ENCODE peak calls at places on chromosomes 5 and 9, in seven cellular contexts. One of them, this sample, is unnamed.

GRCh38 chr5:31347558-31347905 is 154.0 kb downstream of the CDH6 start:
- DNase-seq in neural progenitor cell: no peak
- DNase-seq in stimulated activated naive B cell treated with anti-CD40 and anti-IgM and Interleukin-4, amounts not matched to agents 10 μg/mL and 1 μg/mL and 100 μg/mL, for 72 hours: no peak
- DNase-seq in stimulated activated CD4-positive, alpha-beta T cell treated with anti-CD3 and anti-CD28 coated beads, Interleukin-2, amount 100 ng/mL, for 48 hours: no peak
- DNase-seq in M059J: peak; percentile 42
- DNase-seq in hippocampal formation: no peak
- DNase-seq in DMS79 treated with DMSO at 0.1 percent for 48 hours: no peak
- DNase-seq in this sample: no peak

GRCh38 chr5:143187495-143187894 is 216.0 kb downstream of the NR3C1 start:
- DNase-seq in neural progenitor cell: no peak
- DNase-seq in hippocampal formation: no peak
- DNase-seq in stimulated activated CD4-positive, alpha-beta T cell treated with anti-CD3 and anti-CD28 coated beads, Interleukin-2, amount 100 ng/mL, for 48 hours: no peak
- DNase-seq in DMS79 treated with DMSO at 0.1 percent for 48 hours: no peak
- DNase-seq in M059J: peak; percentile 57
- DNase-seq in stimulated activated naive B cell treated with anti-CD40 and anti-IgM and Interleukin-4, amounts not matched to agents 10 μg/mL and 1 μg/mL and 100 μg/mL, for 72 hours: no peak
- DNase-seq in this sample: no peak

GRCh38 chr9:2955616-2956015 is 111.7 kb upstream of the PUM3 start:
- DNase-seq in stimulated activated CD4-positive, alpha-beta T cell treated with anti-CD3 and anti-CD28 coated beads, Interleukin-2, amount 100 ng/mL, for 48 hours: no peak
- DNase-seq in hippocampal formation: no peak
- DNase-seq in neural progenitor cell: no peak
- DNase-seq in M059J: no peak
- DNase-seq in DMS79 treated with DMSO at 0.1 percent for 48 hours: no peak
- DNase-seq in stimulated activated naive B cell treated with anti-CD40 and anti-IgM and Interleukin-4, amounts not matched to agents 10 μg/mL and 1 μg/mL and 100 μg/mL, for 72 hours: no peak
- DNase-seq in this sample: no peak

GRCh38 chr5:90022711-90023053 is 386.9 kb downstream of the CETN3 start:
- DNase-seq in M059J: no peak
- DNase-seq in DMS79 treated with DMSO at 0.1 percent for 48 hours: no peak
- DNase-seq in neural progenitor cell: no peak
- DNase-seq in stimulated activated CD4-positive, alpha-beta T cell treated with anti-CD3 and anti-CD28 coated beads, Interleukin-2, amount 100 ng/mL, for 48 hours: no peak
- DNase-seq in stimulated activated naive B cell treated with anti-CD40 and anti-IgM and Interleukin-4, amounts not matched to agents 10 μg/mL and 1 μg/mL and 100 μg/mL, for 72 hours: no peak
- DNase-seq in hippocampal formation: no peak
- DNase-seq in this sample: no peak

GRCh38 chr9:89549031-89549644 is 51.2 kb upstream of the SEMA4D start:
- DNase-seq in DMS79 treated with DMSO at 0.1 percent for 48 hours: peak; percentile 24
- DNase-seq in neural progenitor cell: peak; percentile 77
- DNase-seq in hippocampal formation: peak; percentile 69
- DNase-seq in stimulated activated CD4-positive, alpha-beta T cell treated with anti-CD3 and anti-CD28 coated beads, Interleukin-2, amount 100 ng/mL, for 48 hours: peak; percentile 89
- DNase-seq in stimulated activated naive B cell treated with anti-CD40 and anti-IgM and Interleukin-4, amounts not matched to agents 10 μg/mL and 1 μg/mL and 100 μg/mL, for 72 hours: peak; percentile 72
- DNase-seq in M059J: peak; percentile 69
- DNase-seq in this sample: peak; percentile 28

GRCh38 chr9:135456436-135457104 is 23.0 kb upstream of the PPP1R26 start:
- DNase-seq in hippocampal formation: no peak
- DNase-seq in stimulated activated naive B cell treated with anti-CD40 and anti-IgM and Interleukin-4, amounts not matched to agents 10 μg/mL and 1 μg/mL and 100 μg/mL, for 72 hours: no peak
- DNase-seq in DMS79 treated with DMSO at 0.1 percent for 48 hours: peak; percentile 33
- DNase-seq in neural progenitor cell: no peak
- DNase-seq in stimulated activated CD4-positive, alpha-beta T cell treated with anti-CD3 and anti-CD28 coated beads, Interleukin-2, amount 100 ng/mL, for 48 hours: no peak
- DNase-seq in M059J: no peak
- DNase-seq in this sample: no peak

GRCh38 chr5:125485003-125485641 is 738.7 kb upstream of the ZNF608 start:
- DNase-seq in stimulated activated naive B cell treated with anti-CD40 and anti-IgM and Interleukin-4, amounts not matched to agents 10 μg/mL and 1 μg/mL and 100 μg/mL, for 72 hours: no peak
- DNase-seq in M059J: peak; percentile 99
- DNase-seq in stimulated activated CD4-positive, alpha-beta T cell treated with anti-CD3 and anti-CD28 coated beads, Interleukin-2, amount 100 ng/mL, for 48 hours: no peak
- DNase-seq in DMS79 treated with DMSO at 0.1 percent for 48 hours: peak; percentile 98
- DNase-seq in neural progenitor cell: peak; percentile 46
- DNase-seq in hippocampal formation: peak; percentile 51
- DNase-seq in this sample: peak; percentile 90

GRCh38 chr9:136302527-136302926 is 1.4 kb downstream of the CCDC187 start:
- DNase-seq in stimulated activated CD4-positive, alpha-beta T cell treated with anti-CD3 and anti-CD28 coated beads, Interleukin-2, amount 100 ng/mL, for 48 hours: no peak
- DNase-seq in hippocampal formation: no peak
- DNase-seq in DMS79 treated with DMSO at 0.1 percent for 48 hours: no peak
- DNase-seq in stimulated activated naive B cell treated with anti-CD40 and anti-IgM and Interleukin-4, amounts not matched to agents 10 μg/mL and 1 μg/mL and 100 μg/mL, for 72 hours: no peak
- DNase-seq in neural progenitor cell: no peak
- DNase-seq in M059J: no peak
- DNase-seq in this sample: no peak

GRCh38 chr5:178677429-178677828 is 50.6 kb upstream of the CLK4 start:
- DNase-seq in DMS79 treated with DMSO at 0.1 percent for 48 hours: no peak
- DNase-seq in stimulated activated naive B cell treated with anti-CD40 and anti-IgM and Interleukin-4, amounts not matched to agents 10 μg/mL and 1 μg/mL and 100 μg/mL, for 72 hours: no peak
- DNase-seq in hippocampal formation: no peak
- DNase-seq in neural progenitor cell: no peak
- DNase-seq in stimulated activated CD4-positive, alpha-beta T cell treated with anti-CD3 and anti-CD28 coated beads, Interleukin-2, amount 100 ng/mL, for 48 hours: no peak
- DNase-seq in M059J: peak; percentile 14
- DNase-seq in this sample: no peak

GRCh38 chr9:114397219-114397847 is 9.6 kb upstream of the AKNA start:
- DNase-seq in neural progenitor cell: no peak
- DNase-seq in M059J: no peak
- DNase-seq in stimulated activated CD4-positive, alpha-beta T cell treated with anti-CD3 and anti-CD28 coated beads, Interleukin-2, amount 100 ng/mL, for 48 hours: no peak
- DNase-seq in DMS79 treated with DMSO at 0.1 percent for 48 hours: no peak
- DNase-seq in stimulated activated naive B cell treated with anti-CD40 and anti-IgM and Interleukin-4, amounts not matched to agents 10 μg/mL and 1 μg/mL and 100 μg/mL, for 72 hours: no peak
- DNase-seq in hippocampal formation: no peak
- DNase-seq in this sample: no peak

GRCh38 chr5:149656576-149657182 is 73.4 kb upstream of the PPARGC1B start:
- DNase-seq in stimulated activated naive B cell treated with anti-CD40 and anti-IgM and Interleukin-4, amounts not matched to agents 10 μg/mL and 1 μg/mL and 100 μg/mL, for 72 hours: no peak
- DNase-seq in stimulated activated CD4-positive, alpha-beta T cell treated with anti-CD3 and anti-CD28 coated beads, Interleukin-2, amount 100 ng/mL, for 48 hours: no peak
- DNase-seq in M059J: peak; percentile 38
- DNase-seq in DMS79 treated with DMSO at 0.1 percent for 48 hours: peak; percentile 23
- DNase-seq in hippocampal formation: no peak
- DNase-seq in neural progenitor cell: peak; percentile 65
- DNase-seq in this sample: peak; percentile 35

GRCh38 chr5:127820910-127821553 is 117.8 kb downstream of the CCDC192 start:
- DNase-seq in DMS79 treated with DMSO at 0.1 percent for 48 hours: no peak
- DNase-seq in hippocampal formation: no peak
- DNase-seq in M059J: peak; percentile 95
- DNase-seq in neural progenitor cell: no peak
- DNase-seq in stimulated activated naive B cell treated with anti-CD40 and anti-IgM and Interleukin-4, amounts not matched to agents 10 μg/mL and 1 μg/mL and 100 μg/mL, for 72 hours: no peak
- DNase-seq in stimulated activated CD4-positive, alpha-beta T cell treated with anti-CD3 and anti-CD28 coated beads, Interleukin-2, amount 100 ng/mL, for 48 hours: no peak
- DNase-seq in this sample: no peak

GRCh38 chr5:61357745-61358144 is 25.7 kb downstream of the ZSWIM6 start:
- DNase-seq in neural progenitor cell: peak; percentile 23
- DNase-seq in M059J: peak; percentile 43
- DNase-seq in DMS79 treated with DMSO at 0.1 percent for 48 hours: no peak
- DNase-seq in stimulated activated naive B cell treated with anti-CD40 and anti-IgM and Interleukin-4, amounts not matched to agents 10 μg/mL and 1 μg/mL and 100 μg/mL, for 72 hours: no peak
- DNase-seq in stimulated activated CD4-positive, alpha-beta T cell treated with anti-CD3 and anti-CD28 coated beads, Interleukin-2, amount 100 ng/mL, for 48 hours: no peak
- DNase-seq in hippocampal formation: no peak
- DNase-seq in this sample: no peak

This sample was measured in Panc1.